ENCODE peak calls at places on chromosomes 4 and X, in six cellular contexts. One of them, this sample, is unnamed.
A peak's percentile ranks its signal among the peaks of the same experiment; 100 is the strongest.

GRCh38 chr4:17773125-17773698 is 8.2 kb downstream of the FAM184B start:
- DNase-seq in prostate gland: no peak
- DNase-seq in neural crest cell: no peak
- DNase-seq in substantia nigra: no peak
- DNase-seq in activated CD4-positive, alpha-beta T cell treated with anti-CD3 and anti-CD28 coated beads, Interleukin-2, amount 50 U/mL, for 48 hours: no peak
- DNase-seq in CD4-positive, CD25-positive, alpha-beta regulatory T cell: no peak
- DNase-seq in this sample: no peak

GRCh38 chr4:4695497-4695896 is 153.6 kb upstream of the STX18 start:
- DNase-seq in prostate gland: no peak
- DNase-seq in neural crest cell: no peak
- DNase-seq in substantia nigra: no peak
- DNase-seq in activated CD4-positive, alpha-beta T cell treated with anti-CD3 and anti-CD28 coated beads, Interleukin-2, amount 50 U/mL, for 48 hours: no peak
- DNase-seq in CD4-positive, CD25-positive, alpha-beta regulatory T cell: no peak
- DNase-seq in this sample: no peak

GRCh38 chr4:138909605-138910004 is 106.0 kb upstream of the NOCT start:
- DNase-seq in prostate gland: no peak
- DNase-seq in neural crest cell: no peak
- DNase-seq in substantia nigra: no peak
- DNase-seq in activated CD4-positive, alpha-beta T cell treated with anti-CD3 and anti-CD28 coated beads, Interleukin-2, amount 50 U/mL, for 48 hours: no peak
- DNase-seq in CD4-positive, CD25-positive, alpha-beta regulatory T cell: no peak
- DNase-seq in this sample: no peak

GRCh38 chrX:114582698-114583395 is 1.0 kb upstream of the HTR2C start:
- DNase-seq in prostate gland: no peak
- DNase-seq in neural crest cell: peak; percentile 1
- DNase-seq in substantia nigra: no peak
- DNase-seq in activated CD4-positive, alpha-beta T cell treated with anti-CD3 and anti-CD28 coated beads, Interleukin-2, amount 50 U/mL, for 48 hours: no peak
- DNase-seq in CD4-positive, CD25-positive, alpha-beta regulatory T cell: no peak
- DNase-seq in this sample: peak; percentile 3

GRCh38 chr4:157265281-157265680 is 44.8 kb downstream of the GRIA2 start:
- DNase-seq in prostate gland: no peak
- DNase-seq in neural crest cell: no peak
- DNase-seq in substantia nigra: no peak
- DNase-seq in activated CD4-positive, alpha-beta T cell treated with anti-CD3 and anti-CD28 coated beads, Interleukin-2, amount 50 U/mL, for 48 hours: no peak
- DNase-seq in CD4-positive, CD25-positive, alpha-beta regulatory T cell: no peak
- DNase-seq in this sample: peak; percentile 26

GRCh38 chr4:74111990-74112389 is 13.0 kb upstream of the CXCL2 start:
- DNase-seq in prostate gland: no peak
- DNase-seq in neural crest cell: no peak
- DNase-seq in substantia nigra: no peak
- DNase-seq in activated CD4-positive, alpha-beta T cell treated with anti-CD3 and anti-CD28 coated beads, Interleukin-2, amount 50 U/mL, for 48 hours: no peak
- DNase-seq in CD4-positive, CD25-positive, alpha-beta regulatory T cell: no peak
- DNase-seq in this sample: no peak

GRCh38 chr4:38605794-38606586 is 58.0 kb upstream of the KLF3 start:
- DNase-seq in prostate gland: peak; percentile 23
- DNase-seq in neural crest cell: no peak
- DNase-seq in substantia nigra: no peak
- DNase-seq in activated CD4-positive, alpha-beta T cell treated with anti-CD3 and anti-CD28 coated beads, Interleukin-2, amount 50 U/mL, for 48 hours: no peak
- DNase-seq in CD4-positive, CD25-positive, alpha-beta regulatory T cell: no peak
- DNase-seq in this sample: no peak

GRCh38 chrX:46588263-46588662 is 14.7 kb downstream of the CHST7 start:
- DNase-seq in prostate gland: no peak
- DNase-seq in neural crest cell: no peak
- DNase-seq in substantia nigra: no peak
- DNase-seq in activated CD4-positive, alpha-beta T cell treated with anti-CD3 and anti-CD28 coated beads, Interleukin-2, amount 50 U/mL, for 48 hours: no peak
- DNase-seq in CD4-positive, CD25-positive, alpha-beta regulatory T cell: peak; percentile 37
- DNase-seq in this sample: no peak